ENCODE peak calls at places on chromosomes 7 and 10, in eight cellular contexts. Q, K, P, E, Y, O, A and M are unnamed samples.
A peak's percentile ranks its signal among the peaks of the same experiment; 100 is the strongest.

GRCh38 chr10:128570596-128570995 is 444.4 kb upstream of the MKI67 start:
- DNase-seq in Y (no peak), A (no peak), P (no peak), O (no peak), E (no peak), K (no peak), Q (no peak), M (no peak)

GRCh38 chr7:142873281-142873784 is 12.2 kb downstream of the TRPV6 start:
- DNase-seq in Q (peak; percentile 36), K (peak; percentile 44), Y (no peak), O (peak; percentile 70), P (peak; percentile 47), E (no peak), A (peak; percentile 7), M (no peak)

GRCh38 chr10:11403116-11403515 is 208.3 kb downstream of the USP6NL start:
- DNase-seq in Y (no peak), A (no peak), O (no peak), K (no peak), Q (peak; percentile 63), E (no peak), P (no peak), M (no peak)

GRCh38 chr7:119197172-119197871 is 972.8 kb downstream of the ANKRD7 start:
- DNase-seq in O (no peak), K (no peak), Q (no peak), Y (no peak), P (no peak), E (no peak), A (no peak), M (no peak)

GRCh38 chr7:2151235-2151634 is 81.5 kb downstream of the MAD1L1 start:
- DNase-seq in A (no peak), P (no peak), Q (no peak), E (no peak), K (no peak), Y (no peak), O (no peak), M (no peak)

GRCh38 chr10:79403441-79404230 is 41.8 kb downstream of the ZCCHC24 start:
- DNase-seq in K (no peak), Y (peak; percentile 36), A (no peak), O (peak; percentile 54), E (no peak), Q (no peak), P (peak; percentile 65), M (no peak)

GRCh38 chr10:102632394-102633062 is 11.8 kb upstream of the TRIM8 start:
- DNase-seq in Y (no peak), E (peak; percentile 48), A (no peak), O (no peak), K (no peak), P (no peak), Q (no peak), M (no peak)

GRCh38 chr7:135798104-135798503 is 49.5 kb upstream of the FAM180A start:
- DNase-seq in Q (no peak), A (no peak), E (no peak), K (no peak), O (no peak), P (no peak), Y (no peak), M (no peak)

GRCh38 chr7:80392229-80393169 is 119.4 kb downstream of the GNAT3 start:
- DNase-seq in P (peak; percentile 69), Q (no peak), A (no peak), O (no peak), E (peak; percentile 25), K (no peak), Y (no peak), M (peak; percentile 18)

GRCh38 chr10:110074298-110074697 is 66.5 kb downstream of the ADD3 start:
- DNase-seq in A (peak; percentile 37), K (no peak), Y (no peak), Q (no peak), E (peak; percentile 42), O (no peak), P (no peak), M (no peak)

DNA sequence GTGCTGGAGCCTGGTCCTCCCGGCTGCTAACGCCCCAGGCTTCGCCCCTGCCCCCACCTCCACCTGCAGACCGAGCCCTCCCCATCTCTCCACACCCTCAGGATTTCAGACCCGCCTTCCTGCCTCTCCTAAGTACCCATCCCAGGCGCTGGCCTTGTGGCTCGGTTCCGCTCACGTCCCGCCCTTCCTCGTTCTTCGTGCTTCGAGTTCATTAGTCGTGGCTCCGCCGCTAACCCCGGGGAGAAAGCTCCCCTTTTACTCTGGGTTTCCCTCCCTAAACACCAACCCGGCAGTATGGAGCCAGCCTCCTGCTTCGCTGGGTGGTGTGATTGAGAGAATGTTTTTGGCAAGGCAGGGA is 11.2 kb downstream of the EMX2 start:
- DNase-seq in K (no peak), P (no peak), A (no peak), O (no peak), E (no peak), Y (no peak), Q (no peak), M (no peak)
- H3K27ac ChIP-seq in K (no peak overlapping the region), P (no peak overlapping the region), A (no peak overlapping the region), O (no peak overlapping the region), E (no peak overlapping the region), Y (no peak overlapping the region), Q (no peak overlapping the region), M (no peak overlapping the region)

GRCh38 chr7:90631502-90631901 is 35.4 kb downstream of the CDK14 start:
- DNase-seq in E (no peak), Y (no peak), K (no peak), Q (no peak), A (no peak), O (no peak), P (no peak), M (no peak)
- TF ChIP-seq CTCF in E (no peak), Y (no peak), K (no peak), Q (no peak), A (no peak), O (no peak), P (no peak), M (no peak)

GRCh38 chr7:94417921-94418320 is 23.2 kb downstream of the COL1A2 start:
- DNase-seq in K (no peak), E (no peak), Y (no peak), P (no peak), O (no peak), A (no peak), Q (no peak), M (no peak)
- H3K27ac ChIP-seq in K (no peak overlapping the region), E (no peak overlapping the region), Y (no peak overlapping the region), P (no peak overlapping the region), O (no peak overlapping the region), A (no peak overlapping the region), Q (no peak overlapping the region), M (no peak overlapping the region)

DNA sequence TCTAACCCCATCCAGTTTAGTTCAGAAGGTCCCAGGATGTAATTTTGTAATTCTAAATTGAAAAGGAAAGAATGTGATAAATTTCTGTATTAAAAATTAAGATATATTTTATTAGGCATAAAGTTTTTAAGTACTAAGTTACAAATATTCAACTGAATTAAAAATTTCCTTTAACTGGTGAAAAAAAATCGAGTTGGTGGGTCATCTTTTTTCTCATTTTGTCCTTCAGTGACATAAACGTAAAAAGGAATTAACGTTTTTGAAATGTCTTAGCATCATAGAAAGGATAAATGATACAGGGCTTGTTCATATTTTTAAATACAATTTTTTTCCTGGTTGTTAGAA is 88.5 kb downstream of the BTRC start:
- DNase-seq in O (no peak), A (no peak), P (no peak), Y (no peak), K (no peak), Q (no peak), E (no peak), M (no peak)
- TF ChIP-seq CTCF in O (no peak), A (no peak), P (no peak), Y (no peak), K (no peak), Q (peak; percentile 30), E (no peak), M (peak; percentile 29)

GRCh38 chr7:44976040-44976745 is 2.6 kb downstream of the MYO1G start:
- DNase-seq in A (no peak), P (no peak), Y (no peak), Q (no peak), O (no peak), E (no peak), K (no peak), M (no peak)
- H3K27ac ChIP-seq in A (no peak overlapping the region), P (no peak overlapping the region), Y (no peak overlapping the region), Q (no peak overlapping the region), O (no peak overlapping the region), E (no peak overlapping the region), K (no peak overlapping the region), M (peak overlapping the region; percentile 96)

GRCh38 chr7:88758355-88759215 is 915 bp upstream of the ZNF804B start:
- DNase-seq in Q (no peak), K (peak; percentile 60), O (peak; percentile 65), E (peak; percentile 61), Y (no peak), A (no peak), P (no peak), M (no peak)
- TF ChIP-seq CTCF in Q (no peak), K (no peak), O (no peak), E (no peak), Y (no peak), A (peak; percentile 18), P (no peak), M (no peak)

DNA sequence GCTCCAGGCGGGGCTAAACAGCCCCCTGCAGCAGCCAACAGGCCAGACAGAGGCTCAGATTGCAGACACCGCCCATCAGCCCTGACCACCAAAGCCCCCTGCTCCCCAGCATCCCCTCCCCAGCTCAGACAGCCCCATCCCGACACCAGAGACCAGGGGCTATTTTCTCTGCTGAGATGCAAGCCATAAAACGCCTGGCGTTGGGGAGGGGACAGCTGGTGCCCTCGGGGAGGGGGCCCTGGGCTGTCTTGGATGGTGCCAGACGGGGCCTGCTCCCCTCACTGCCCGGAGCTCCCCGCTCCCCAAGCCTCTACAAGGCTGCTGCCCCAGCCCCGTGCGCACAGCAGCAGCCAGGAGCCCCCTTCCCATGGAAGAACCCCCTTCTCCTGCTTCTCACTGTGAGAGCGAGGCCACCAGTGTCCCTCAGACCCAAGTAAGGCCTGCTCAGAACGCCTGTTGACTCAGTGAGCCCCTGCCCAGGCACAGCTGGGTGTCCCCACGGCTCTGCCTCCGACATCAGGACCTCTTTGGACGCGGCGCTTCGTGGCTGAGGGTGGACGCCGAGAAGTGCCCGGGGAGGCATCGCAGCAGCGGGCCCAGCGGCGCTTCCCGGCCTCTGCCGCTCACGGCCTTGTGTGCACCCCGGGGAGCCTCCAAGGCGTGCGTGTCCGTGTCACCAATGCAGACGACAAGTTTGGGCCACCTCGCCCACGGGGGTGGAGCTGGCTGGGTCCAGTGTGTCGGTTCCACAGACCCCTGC is 32.0 kb downstream of the GET4 start:
- DNase-seq in P (no peak), A (no peak), K (no peak), O (no peak), Q (no peak), E (no peak), Y (no peak), M (no peak)
- H3K27ac ChIP-seq in P (peak overlapping the region; percentile 21), A (no peak overlapping the region), K (no peak overlapping the region), O (no peak overlapping the region), Q (no peak overlapping the region), E (no peak overlapping the region), Y (no peak overlapping the region), M (no peak overlapping the region)

GRCh38 chr7:32916006-32916405 is 24.4 kb upstream of the KBTBD2 start:
- DNase-seq in Y (no peak), O (no peak), A (no peak), Q (no peak), E (no peak), K (no peak), P (no peak), M (no peak)

GRCh38 chr7:32910195-32910594 is 18.6 kb upstream of the KBTBD2 start:
- DNase-seq in Q (no peak), E (no peak), P (no peak), K (no peak), A (no peak), Y (no peak), O (no peak), M (no peak)

GRCh38 chr7:32915041-32915536 is 23.5 kb upstream of the KBTBD2 start:
- DNase-seq in O (no peak), Y (no peak), Q (no peak), P (no peak), K (no peak), E (no peak), A (no peak), M (no peak)

GRCh38 chr7:32914186-32914585 is 22.6 kb upstream of the KBTBD2 start:
- DNase-seq in P (no peak), Q (no peak), E (no peak), Y (no peak), A (no peak), O (peak; percentile 50), K (no peak), M (no peak)
- TF ChIP-seq CTCF in P (peak; percentile 12), Q (no peak), E (peak; percentile 22), Y (no peak), A (peak; percentile 32), O (peak; percentile 59), K (no peak), M (no peak)